ENCODE peak calls at places on chromosomes 16 and 17, in eight cellular contexts. One of them, this sample, is unnamed.

GRCh38 chr16:2787406-2787805 is at the start of gene PRSS33:
- DNase-seq in activated T-helper 1 cell treated with anti-CD3 and anti-CD28 coated beads, Interleukin-2, amount 50 U/mL, for 16 hours: no peak
- DNase-seq in cardiac muscle cell: no peak
- DNase-seq in mucosa of descending colon: peak
- DNase-seq in GF-D8: no peak
- DNase-seq in T-helper 1 cell: no peak
- DNase-seq in naive B cell: no peak
- DNase-seq in IMR-90: no peak
- DNase-seq in this sample: peak

GRCh38 chr16:2816751-2817495 is at the start of gene PRSS21:
- DNase-seq in activated T-helper 1 cell treated with anti-CD3 and anti-CD28 coated beads, Interleukin-2, amount 50 U/mL, for 16 hours: peak
- DNase-seq in cardiac muscle cell: no peak
- DNase-seq in mucosa of descending colon: no peak
- DNase-seq in GF-D8: no peak
- DNase-seq in T-helper 1 cell: no peak
- DNase-seq in naive B cell: peak
- DNase-seq in IMR-90: no peak
- DNase-seq in this sample: peak

GRCh38 chr17:72381597-72382397 is 261.0 kb downstream of the SOX9 start:
- DNase-seq in activated T-helper 1 cell treated with anti-CD3 and anti-CD28 coated beads, Interleukin-2, amount 50 U/mL, for 16 hours: no peak
- DNase-seq in cardiac muscle cell: peak
- DNase-seq in mucosa of descending colon: no peak
- DNase-seq in GF-D8: no peak
- DNase-seq in T-helper 1 cell: no peak
- DNase-seq in naive B cell: no peak
- DNase-seq in IMR-90: no peak
- DNase-seq in this sample: no peak

GRCh38 chr17:75514299-75515228 is 773 bp downstream of the CASKIN2 start:
- DNase-seq in activated T-helper 1 cell treated with anti-CD3 and anti-CD28 coated beads, Interleukin-2, amount 50 U/mL, for 16 hours: no peak
- DNase-seq in cardiac muscle cell: no peak
- DNase-seq in mucosa of descending colon: peak
- DNase-seq in GF-D8: no peak
- DNase-seq in T-helper 1 cell: no peak
- DNase-seq in naive B cell: no peak
- DNase-seq in IMR-90: peak
- DNase-seq in this sample: peak

GRCh38 chr16:49608801-49609200 is 235.2 kb downstream of the C16orf78 start:
- DNase-seq in activated T-helper 1 cell treated with anti-CD3 and anti-CD28 coated beads, Interleukin-2, amount 50 U/mL, for 16 hours: no peak
- DNase-seq in cardiac muscle cell: peak
- DNase-seq in mucosa of descending colon: no peak
- DNase-seq in GF-D8: no peak
- DNase-seq in T-helper 1 cell: no peak
- DNase-seq in naive B cell: no peak
- DNase-seq in IMR-90: peak
- DNase-seq in this sample: no peak

GRCh38 chr16:1438229-1439057 is 5.9 kb downstream of the CCDC154 start:
- DNase-seq in activated T-helper 1 cell treated with anti-CD3 and anti-CD28 coated beads, Interleukin-2, amount 50 U/mL, for 16 hours: no peak
- DNase-seq in cardiac muscle cell: no peak
- DNase-seq in mucosa of descending colon: no peak
- DNase-seq in GF-D8: no peak
- DNase-seq in T-helper 1 cell: no peak
- DNase-seq in naive B cell: no peak
- DNase-seq in IMR-90: no peak
- DNase-seq in this sample: no peak

GRCh38 chr16:75496546-75496945 is 1.3 kb upstream of the CHST6 start:
- DNase-seq in activated T-helper 1 cell treated with anti-CD3 and anti-CD28 coated beads, Interleukin-2, amount 50 U/mL, for 16 hours: no peak
- DNase-seq in cardiac muscle cell: peak
- DNase-seq in mucosa of descending colon: no peak
- DNase-seq in GF-D8: no peak
- DNase-seq in T-helper 1 cell: no peak
- DNase-seq in naive B cell: no peak
- DNase-seq in IMR-90: no peak
- DNase-seq in this sample: no peak

GRCh38 chr17:77317091-77317519 is 176.3 kb downstream of the SEC14L1 start:
- DNase-seq in activated T-helper 1 cell treated with anti-CD3 and anti-CD28 coated beads, Interleukin-2, amount 50 U/mL, for 16 hours: no peak
- DNase-seq in cardiac muscle cell: no peak
- DNase-seq in mucosa of descending colon: peak
- DNase-seq in GF-D8: no peak
- DNase-seq in T-helper 1 cell: no peak
- DNase-seq in naive B cell: no peak
- DNase-seq in IMR-90: no peak
- DNase-seq in this sample: peak

GRCh38 chr16:88569614-88569984 is 604 bp upstream of the ZC3H18 start:
- DNase-seq in activated T-helper 1 cell treated with anti-CD3 and anti-CD28 coated beads, Interleukin-2, amount 50 U/mL, for 16 hours: peak
- DNase-seq in cardiac muscle cell: peak
- DNase-seq in mucosa of descending colon: peak
- DNase-seq in GF-D8: no peak
- DNase-seq in T-helper 1 cell: no peak
- DNase-seq in naive B cell: no peak
- DNase-seq in IMR-90: peak
- DNase-seq in this sample: no peak

GRCh38 chr17:45043268-45043681 is 8.2 kb downstream of the DCAKD start:
- DNase-seq in activated T-helper 1 cell treated with anti-CD3 and anti-CD28 coated beads, Interleukin-2, amount 50 U/mL, for 16 hours: no peak
- DNase-seq in cardiac muscle cell: no peak
- DNase-seq in mucosa of descending colon: no peak
- DNase-seq in GF-D8: no peak
- DNase-seq in T-helper 1 cell: no peak
- DNase-seq in naive B cell: no peak
- DNase-seq in IMR-90: no peak
- DNase-seq in this sample: no peak

GRCh38 chr16:14525021-14525420 is 105.0 kb downstream of the PARN start:
- DNase-seq in activated T-helper 1 cell treated with anti-CD3 and anti-CD28 coated beads, Interleukin-2, amount 50 U/mL, for 16 hours: no peak
- DNase-seq in cardiac muscle cell: no peak
- DNase-seq in mucosa of descending colon: no peak
- DNase-seq in GF-D8: no peak
- DNase-seq in T-helper 1 cell: no peak
- DNase-seq in naive B cell: no peak
- DNase-seq in IMR-90: no peak
- DNase-seq in this sample: no peak

GRCh38 chr16:4787627-4788482 is at the start of gene SEPTIN12:
- DNase-seq in activated T-helper 1 cell treated with anti-CD3 and anti-CD28 coated beads, Interleukin-2, amount 50 U/mL, for 16 hours: no peak
- DNase-seq in cardiac muscle cell: no peak
- DNase-seq in mucosa of descending colon: no peak
- DNase-seq in GF-D8: no peak
- DNase-seq in T-helper 1 cell: no peak
- DNase-seq in naive B cell: no peak
- DNase-seq in IMR-90: no peak
- DNase-seq in this sample: no peak

GRCh38 chr16:61681124-61681523 is 355.1 kb downstream of the CDH8 start:
- DNase-seq in activated T-helper 1 cell treated with anti-CD3 and anti-CD28 coated beads, Interleukin-2, amount 50 U/mL, for 16 hours: no peak
- DNase-seq in cardiac muscle cell: no peak
- DNase-seq in mucosa of descending colon: no peak
- DNase-seq in GF-D8: no peak
- DNase-seq in T-helper 1 cell: no peak
- DNase-seq in naive B cell: no peak
- DNase-seq in IMR-90: no peak
- DNase-seq in this sample: no peak

GRCh38 chr17:41178843-41179616 is 1.0 kb upstream of the KRTAP4-2 start:
- DNase-seq in activated T-helper 1 cell treated with anti-CD3 and anti-CD28 coated beads, Interleukin-2, amount 50 U/mL, for 16 hours: no peak
- DNase-seq in cardiac muscle cell: no peak
- DNase-seq in mucosa of descending colon: no peak
- DNase-seq in GF-D8: no peak
- DNase-seq in T-helper 1 cell: no peak
- DNase-seq in naive B cell: no peak
- DNase-seq in IMR-90: peak
- DNase-seq in this sample: no peak

GRCh38 chr17:7459961-7460545 is 15.2 kb downstream of the CHRNB1 start:
- DNase-seq in activated T-helper 1 cell treated with anti-CD3 and anti-CD28 coated beads, Interleukin-2, amount 50 U/mL, for 16 hours: no peak
- DNase-seq in cardiac muscle cell: no peak
- DNase-seq in mucosa of descending colon: no peak
- DNase-seq in GF-D8: no peak
- DNase-seq in T-helper 1 cell: no peak
- DNase-seq in naive B cell: no peak
- DNase-seq in IMR-90: no peak
- DNase-seq in this sample: no peak

GRCh38 chr16:88983771-88984687 is 7.0 kb upstream of the CBFA2T3 start:
- DNase-seq in activated T-helper 1 cell treated with anti-CD3 and anti-CD28 coated beads, Interleukin-2, amount 50 U/mL, for 16 hours: no peak
- DNase-seq in cardiac muscle cell: no peak
- DNase-seq in mucosa of descending colon: no peak
- DNase-seq in GF-D8: no peak
- DNase-seq in T-helper 1 cell: no peak
- DNase-seq in naive B cell: peak
- DNase-seq in IMR-90: no peak
- DNase-seq in this sample: no peak

GRCh38 chr17:81037026-81037782 is 2.3 kb downstream of the BAIAP2 start:
- DNase-seq in activated T-helper 1 cell treated with anti-CD3 and anti-CD28 coated beads, Interleukin-2, amount 50 U/mL, for 16 hours: no peak
- DNase-seq in cardiac muscle cell: no peak
- DNase-seq in mucosa of descending colon: no peak
- DNase-seq in GF-D8: no peak
- DNase-seq in T-helper 1 cell: no peak
- DNase-seq in naive B cell: no peak
- DNase-seq in IMR-90: no peak
- DNase-seq in this sample: no peak

GRCh38 chr17:74426551-74427047 is 5.3 kb upstream of the GPRC5C start:
- DNase-seq in activated T-helper 1 cell treated with anti-CD3 and anti-CD28 coated beads, Interleukin-2, amount 50 U/mL, for 16 hours: no peak
- DNase-seq in cardiac muscle cell: peak
- DNase-seq in mucosa of descending colon: no peak
- DNase-seq in GF-D8: no peak
- DNase-seq in T-helper 1 cell: no peak
- DNase-seq in naive B cell: no peak
- DNase-seq in IMR-90: no peak
- DNase-seq in this sample: no peak

GRCh38 chr17:77137111-77137510 is 3.7 kb upstream of the SEC14L1 start:
- DNase-seq in activated T-helper 1 cell treated with anti-CD3 and anti-CD28 coated beads, Interleukin-2, amount 50 U/mL, for 16 hours: no peak
- DNase-seq in cardiac muscle cell: no peak
- DNase-seq in mucosa of descending colon: no peak
- DNase-seq in GF-D8: no peak
- DNase-seq in T-helper 1 cell: no peak
- DNase-seq in naive B cell: no peak
- DNase-seq in IMR-90: no peak
- DNase-seq in this sample: no peak

GRCh38 chr17:50184057-50184456 is 17.4 kb downstream of the COL1A1 start:
- DNase-seq in activated T-helper 1 cell treated with anti-CD3 and anti-CD28 coated beads, Interleukin-2, amount 50 U/mL, for 16 hours: no peak
- DNase-seq in cardiac muscle cell: peak
- DNase-seq in mucosa of descending colon: peak
- DNase-seq in GF-D8: no peak
- DNase-seq in T-helper 1 cell: no peak
- DNase-seq in naive B cell: no peak
- DNase-seq in IMR-90: peak
- DNase-seq in this sample: peak

GRCh38 chr16:87350681-87351319 is 32.8 kb downstream of the FBXO31 start:
- DNase-seq in activated T-helper 1 cell treated with anti-CD3 and anti-CD28 coated beads, Interleukin-2, amount 50 U/mL, for 16 hours: no peak
- DNase-seq in cardiac muscle cell: peak
- DNase-seq in mucosa of descending colon: no peak
- DNase-seq in GF-D8: no peak
- DNase-seq in T-helper 1 cell: no peak
- DNase-seq in naive B cell: no peak
- DNase-seq in IMR-90: peak
- DNase-seq in this sample: no peak

GRCh38 chr16:66717112-66717675 is 20.7 kb upstream of the CMTM4 start:
- DNase-seq in activated T-helper 1 cell treated with anti-CD3 and anti-CD28 coated beads, Interleukin-2, amount 50 U/mL, for 16 hours: no peak
- DNase-seq in cardiac muscle cell: peak
- DNase-seq in mucosa of descending colon: no peak
- DNase-seq in GF-D8: peak
- DNase-seq in T-helper 1 cell: no peak
- DNase-seq in naive B cell: no peak
- DNase-seq in IMR-90: peak
- DNase-seq in this sample: no peak

GRCh38 chr17:17691468-17692263 is 10.4 kb downstream of the RAI1 start:
- DNase-seq in activated T-helper 1 cell treated with anti-CD3 and anti-CD28 coated beads, Interleukin-2, amount 50 U/mL, for 16 hours: no peak
- DNase-seq in cardiac muscle cell: no peak
- DNase-seq in mucosa of descending colon: no peak
- DNase-seq in GF-D8: no peak
- DNase-seq in T-helper 1 cell: no peak
- DNase-seq in naive B cell: no peak
- DNase-seq in IMR-90: no peak
- DNase-seq in this sample: no peak

GRCh38 chr17:49343273-49343672 is 18.8 kb downstream of the ZNF652 start:
- DNase-seq in activated T-helper 1 cell treated with anti-CD3 and anti-CD28 coated beads, Interleukin-2, amount 50 U/mL, for 16 hours: no peak
- DNase-seq in cardiac muscle cell: peak
- DNase-seq in mucosa of descending colon: no peak
- DNase-seq in GF-D8: peak
- DNase-seq in T-helper 1 cell: no peak
- DNase-seq in naive B cell: no peak
- DNase-seq in IMR-90: peak
- DNase-seq in this sample: no peak

GRCh38 chr17:43351686-43352085 is 47.1 kb upstream of the ARL4D start:
- DNase-seq in activated T-helper 1 cell treated with anti-CD3 and anti-CD28 coated beads, Interleukin-2, amount 50 U/mL, for 16 hours: no peak
- DNase-seq in cardiac muscle cell: no peak
- DNase-seq in mucosa of descending colon: no peak
- DNase-seq in GF-D8: no peak
- DNase-seq in T-helper 1 cell: no peak
- DNase-seq in naive B cell: no peak
- DNase-seq in IMR-90: no peak
- DNase-seq in this sample: no peak

GRCh38 chr17:68290955-68291835 is at the start of the genes ARSG and SLC16A6:
- DNase-seq in activated T-helper 1 cell treated with anti-CD3 and anti-CD28 coated beads, Interleukin-2, amount 50 U/mL, for 16 hours: peak
- DNase-seq in cardiac muscle cell: peak
- DNase-seq in mucosa of descending colon: peak
- DNase-seq in GF-D8: peak
- DNase-seq in T-helper 1 cell: peak
- DNase-seq in naive B cell: peak
- DNase-seq in IMR-90: peak
- DNase-seq in this sample: no peak

GRCh38 chr16:10729649-10730048 is 14.0 kb upstream of the NUBP1 start:
- DNase-seq in activated T-helper 1 cell treated with anti-CD3 and anti-CD28 coated beads, Interleukin-2, amount 50 U/mL, for 16 hours: no peak
- DNase-seq in cardiac muscle cell: peak
- DNase-seq in mucosa of descending colon: no peak
- DNase-seq in GF-D8: no peak
- DNase-seq in T-helper 1 cell: no peak
- DNase-seq in naive B cell: no peak
- DNase-seq in IMR-90: peak
- DNase-seq in this sample: no peak